ENCODE peak calls at places on chromosomes 2 and 18, in four cellular contexts. I is thyroid gland, N is KBM-7, L is A673. T is an unnamed sample.

GRCh38 chr2:189505412-189505953 is 64.2 kb downstream of the WDR75 start:
- DNase-seq in I (no peak), N (no peak), L (no peak), T (no peak)

GRCh38 chr2:216731465-216731864 is 36.1 kb upstream of the IGFBP5 start:
- DNase-seq in N (no peak), I (no peak), L (no peak), T (no peak)

GRCh38 chr2:152409691-152410597 is 75.0 kb downstream of the FMNL2 start:
- DNase-seq in I (no peak), N (no peak), L (no peak), T (no peak)

GRCh38 chr2:97745474-97746172 is 32.2 kb downstream of the ZAP70 start:
- DNase-seq in L (no peak), N (no peak), I (no peak), T (peak)

GRCh38 chr2:234594715-234595114 is 97.8 kb upstream of the ARL4C start:
- DNase-seq in L (no peak), N (no peak), I (no peak), T (no peak)

GRCh38 chr2:193690572-193690971 is 1495.8 kb upstream of the TMEFF2 start:
- DNase-seq in I (no peak), N (no peak), L (no peak), T (no peak)

GRCh38 chr2:101831351-101831865 is 133.9 kb downstream of the MAP4K4 start:
- DNase-seq in L (peak), N (peak), I (peak), T (peak)

GRCh38 chr2:39216495-39217191 is 27.1 kb downstream of the CDKL4 start:
- DNase-seq in L (no peak), I (no peak), N (peak), T (no peak)

GRCh38 chr2:42045956-42046748 is 1.7 kb upstream of the PKDCC start:
- DNase-seq in I (no peak), L (no peak), N (no peak), T (no peak)

GRCh38 chr2:199282309-199282708 is 175.4 kb downstream of the SATB2 start:
- DNase-seq in L (no peak), N (no peak), I (no peak), T (peak)

GRCh38 chr2:23595601-23596251 is 210.7 kb downstream of the KLHL29 start:
- DNase-seq in L (no peak), N (no peak), I (peak), T (no peak)

GRCh38 chr2:146415291-146415690 is 1429.5 kb upstream of the ACVR2A start:
- DNase-seq in N (no peak), I (no peak), L (peak), T (no peak)

GRCh38 chr2:5803547-5803946 is 111.4 kb downstream of the SOX11 start:
- DNase-seq in L (peak), N (no peak), I (no peak), T (no peak)

GRCh38 chr18:48922203-48922800 is 28.5 kb downstream of the SMAD7 start:
- DNase-seq in L (no peak), I (no peak), N (no peak), T (no peak)

GRCh38 chr18:56593906-56594305 is 44.5 kb downstream of the TXNL1 start:
- DNase-seq in I (no peak), L (no peak), N (no peak), T (no peak)

GRCh38 chr2:141021109-141021508 is 1109.7 kb downstream of the LRP1B start:
- DNase-seq in I (no peak), L (no peak), N (no peak), T (no peak)

GRCh38 chr2:219206442-219207253 is at the start of gene ZFAND2B:
- DNase-seq in I (peak), N (peak), L (peak), T (peak)

GRCh38 chr2:169641464-169641863 is 52.7 kb downstream of the CFAP210 start:
- DNase-seq in N (no peak), L (no peak), I (no peak), T (no peak)

GRCh38 chr2:236012155-236012554 is 156.0 kb downstream of the GBX2 start:
- DNase-seq in L (no peak), N (no peak), I (no peak), T (no peak)

GRCh38 chr2:220353897-220354296 is 726.5 kb downstream of the SLC4A3 start:
- DNase-seq in L (no peak), N (no peak), I (no peak), T (no peak)

GRCh38 chr2:174945601-174946260 is 59.5 kb downstream of the CHN1 start:
- DNase-seq in N (no peak), I (no peak), L (no peak), T (no peak)

GRCh38 chr2:218218409-218219185 is 1.6 kb downstream of the ARPC2 start:
- DNase-seq in I (no peak), L (peak), N (peak), T (peak)

GRCh38 chr2:170986566-170987258 is 57.7 kb downstream of the GORASP2 start:
- DNase-seq in I (no peak), L (no peak), N (no peak), T (no peak)

GRCh38 chr2:138602166-138602460 is 100.5 kb downstream of the SPOPL start:
- DNase-seq in I (no peak), N (no peak), L (no peak), T (no peak)

GRCh38 chr2:130844161-130844560 is 7.4 kb downstream of the ARHGEF4 start:
- DNase-seq in L (no peak), N (no peak), I (no peak), T (no peak)

GRCh38 chr2:2188344-2189111 is 142.5 kb downstream of the MYT1L start:
- DNase-seq in I (no peak), L (no peak), N (no peak), T (no peak)

GRCh38 chr2:104812281-104812680 is 41.6 kb upstream of the POU3F3 start:
- DNase-seq in I (no peak), L (no peak), N (peak), T (no peak)

GRCh38 chr2:231204581-231204980 is 6.2 kb downstream of the ARMC9 start:
- DNase-seq in N (no peak), I (no peak), L (no peak), T (no peak)

GRCh38 chr2:41880561-41881243 is 167.1 kb upstream of the PKDCC start:
- DNase-seq in I (no peak), L (no peak), N (no peak), T (no peak)

GRCh38 chr18:46429130-46429529 is 227.9 kb downstream of the LOXHD1 start:
- DNase-seq in N (no peak), I (no peak), L (no peak), T (no peak)